ENCODE peak calls at places on chromosome 18, in seven cellular contexts. One of them, this sample, is unnamed.

GRCh38 chr18:75206637-75207297 is 2.2 kb downstream of the PTGR3 start:
- DNase-seq in body of pancreas: no peak
- DNase-seq in IMR-90: no peak
- DNase-seq in Peyer's patch: peak; percentile 40
- DNase-seq in cardiac muscle cell: no peak
- DNase-seq in pancreas: peak; percentile 59
- DNase-seq in A549: no peak
- DNase-seq in this sample: no peak

GRCh38 chr18:25726278-25726677 is 364.1 kb downstream of the SS18 start:
- DNase-seq in IMR-90: peak; percentile 63
- DNase-seq in pancreas: no peak
- DNase-seq in cardiac muscle cell: peak; percentile 11
- DNase-seq in Peyer's patch: no peak
- DNase-seq in body of pancreas: no peak
- DNase-seq in A549: no peak
- DNase-seq in this sample: no peak

GRCh38 chr18:66874812-66875474 is 271.1 kb upstream of the CDH19 start:
- DNase-seq in cardiac muscle cell: no peak
- DNase-seq in IMR-90: no peak
- DNase-seq in body of pancreas: no peak
- DNase-seq in A549: no peak
- DNase-seq in Peyer's patch: no peak
- DNase-seq in pancreas: no peak
- DNase-seq in this sample: no peak

GRCh38 chr18:9066817-9067306 is 35.6 kb upstream of the NDUFV2 start:
- DNase-seq in cardiac muscle cell: no peak
- DNase-seq in A549: no peak
- DNase-seq in Peyer's patch: peak; percentile 59
- DNase-seq in body of pancreas: no peak
- DNase-seq in pancreas: no peak
- DNase-seq in IMR-90: no peak
- DNase-seq in this sample: no peak

GRCh38 chr18:2881490-2882195 is 34.8 kb downstream of the EMILIN2 start:
- DNase-seq in Peyer's patch: peak; percentile 62
- DNase-seq in A549: no peak
- DNase-seq in pancreas: no peak
- DNase-seq in body of pancreas: no peak
- DNase-seq in cardiac muscle cell: peak; percentile 93
- DNase-seq in IMR-90: peak; percentile 88
- DNase-seq in this sample: no peak

GRCh38 chr18:55452123-55452611 is 135.8 kb downstream of the TCF4 start:
- DNase-seq in A549: no peak
- DNase-seq in Peyer's patch: no peak
- DNase-seq in pancreas: peak; percentile 24
- DNase-seq in cardiac muscle cell: peak; percentile 8
- DNase-seq in IMR-90: no peak
- DNase-seq in body of pancreas: no peak
- DNase-seq in this sample: no peak

GRCh38 chr18:13221821-13222220 is 3.3 kb downstream of the LDLRAD4 start:
- DNase-seq in A549: no peak
- DNase-seq in body of pancreas: no peak
- DNase-seq in cardiac muscle cell: no peak
- DNase-seq in Peyer's patch: peak; percentile 63
- DNase-seq in pancreas: no peak
- DNase-seq in IMR-90: no peak
- DNase-seq in this sample: no peak

GRCh38 chr18:77098554-77099174 is 33.9 kb downstream of the MBP start:
- DNase-seq in IMR-90: no peak
- DNase-seq in Peyer's patch: no peak
- DNase-seq in pancreas: no peak
- DNase-seq in A549: no peak
- DNase-seq in cardiac muscle cell: no peak
- DNase-seq in body of pancreas: no peak
- DNase-seq in this sample: no peak

GRCh38 chr18:3690682-3691066 is 240.7 kb downstream of the TGIF1 start:
- DNase-seq in Peyer's patch: no peak
- DNase-seq in cardiac muscle cell: no peak
- DNase-seq in body of pancreas: no peak
- DNase-seq in pancreas: no peak
- DNase-seq in A549: no peak
- DNase-seq in IMR-90: peak; percentile 46
- DNase-seq in this sample: no peak

DNA sequence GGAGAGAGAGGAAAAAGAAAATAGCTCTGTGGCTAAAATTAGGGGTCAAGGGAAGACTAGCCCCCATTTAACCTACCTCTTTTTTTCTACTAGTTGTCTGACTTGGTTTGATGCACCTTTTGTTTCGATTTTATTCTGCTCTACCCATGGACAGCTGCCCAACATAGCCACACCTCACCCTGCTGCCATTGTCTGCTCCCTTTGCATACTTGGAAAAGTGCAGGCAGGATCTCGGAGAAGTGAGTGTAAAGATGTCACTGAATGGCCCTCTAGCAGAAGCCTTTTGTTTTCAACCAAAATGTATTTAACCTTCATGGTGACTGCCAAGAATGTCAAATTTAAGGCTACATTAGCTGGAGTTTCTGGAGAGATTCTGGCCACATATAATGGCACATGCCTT is 62.9 kb downstream of the SETBP1 start:
- DNase-seq in pancreas: no peak
- DNase-seq in A549: no peak
- DNase-seq in Peyer's patch: no peak
- DNase-seq in IMR-90: no peak
- DNase-seq in cardiac muscle cell: no peak
- DNase-seq in body of pancreas: no peak
- DNase-seq in this sample: no peak
- H3K27ac ChIP-seq in pancreas: no peak overlapping the region
- H3K27ac ChIP-seq in A549: no peak overlapping the region
- H3K27ac ChIP-seq in Peyer's patch: no peak overlapping the region
- H3K27ac ChIP-seq in IMR-90: no peak overlapping the region
- H3K27ac ChIP-seq in cardiac muscle cell: peak overlapping the region; percentile 13
- H3K27ac ChIP-seq in body of pancreas: no peak overlapping the region
- H3K27ac ChIP-seq in this sample: peak overlapping the region; percentile 67

DNA sequence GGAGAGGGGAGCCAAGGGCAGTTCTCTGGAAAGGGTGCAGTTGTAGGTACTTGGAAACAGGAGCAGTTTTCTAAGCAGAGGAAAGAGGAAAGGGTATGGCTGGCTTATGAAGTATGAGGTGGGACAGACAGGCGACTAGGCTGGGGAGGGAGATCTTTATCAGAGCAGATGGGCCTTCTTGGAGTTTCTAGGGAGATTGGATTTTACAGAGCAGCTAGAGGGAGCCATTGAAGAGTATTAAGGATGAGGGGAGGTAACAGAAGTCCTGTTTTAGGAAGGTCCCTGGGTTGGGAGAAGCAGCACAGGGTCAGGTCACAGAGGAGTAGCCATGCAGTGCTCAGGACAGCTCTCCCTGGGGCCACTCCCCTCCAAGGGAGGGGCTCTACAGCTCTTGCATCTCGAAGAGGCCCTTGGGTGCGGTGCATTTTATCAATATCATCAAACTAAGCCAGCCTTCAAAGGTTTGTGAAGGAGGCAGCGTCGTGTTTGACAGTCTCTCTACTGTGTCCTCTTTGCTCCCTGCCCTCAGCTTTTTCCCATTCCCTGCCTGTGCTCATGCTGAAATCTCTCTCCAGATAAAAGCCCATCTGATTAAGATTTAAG is 154.3 kb downstream of the SETBP1 start:
- DNase-seq in cardiac muscle cell: no peak
- DNase-seq in Peyer's patch: no peak
- DNase-seq in pancreas: no peak
- DNase-seq in IMR-90: no peak
- DNase-seq in body of pancreas: no peak
- DNase-seq in A549: no peak
- DNase-seq in this sample: no peak
- TF ChIP-seq CTCF in cardiac muscle cell: no peak
- TF ChIP-seq CTCF in Peyer's patch: no peak
- TF ChIP-seq CTCF in pancreas: no peak
- TF ChIP-seq CTCF in IMR-90: no peak
- TF ChIP-seq CTCF in body of pancreas: no peak
- TF ChIP-seq CTCF in A549: no peak
- TF ChIP-seq CTCF in this sample: no peak

GRCh38 chr18:32303400-32303799 is 113.6 kb downstream of the MEP1B start:
- DNase-seq in IMR-90: no peak
- DNase-seq in cardiac muscle cell: peak; percentile 50
- DNase-seq in pancreas: no peak
- DNase-seq in body of pancreas: no peak
- DNase-seq in A549: no peak
- DNase-seq in Peyer's patch: no peak
- DNase-seq in this sample: no peak
- H3K4me3 ChIP-seq in IMR-90: no peak overlapping the region
- H3K4me3 ChIP-seq in cardiac muscle cell: no peak overlapping the region
- H3K4me3 ChIP-seq in pancreas: no peak overlapping the region
- H3K4me3 ChIP-seq in body of pancreas: no peak overlapping the region
- H3K4me3 ChIP-seq in A549: no peak overlapping the region
- H3K4me3 ChIP-seq in Peyer's patch: no peak overlapping the region
- H3K4me3 ChIP-seq in this sample: no peak overlapping the region

GRCh38 chr18:32300914-32301313 is 111.1 kb downstream of the MEP1B start:
- DNase-seq in A549: no peak
- DNase-seq in cardiac muscle cell: peak; percentile 76
- DNase-seq in IMR-90: peak; percentile 26
- DNase-seq in pancreas: no peak
- DNase-seq in body of pancreas: no peak
- DNase-seq in Peyer's patch: no peak
- DNase-seq in this sample: no peak
- H3K27ac ChIP-seq in A549: no peak overlapping the region
- H3K27ac ChIP-seq in cardiac muscle cell: no peak overlapping the region
- H3K27ac ChIP-seq in IMR-90: no peak overlapping the region
- H3K27ac ChIP-seq in pancreas: no peak overlapping the region
- H3K27ac ChIP-seq in body of pancreas: no peak overlapping the region
- H3K27ac ChIP-seq in Peyer's patch: no peak overlapping the region
- H3K27ac ChIP-seq in this sample: no peak overlapping the region

GRCh38 chr18:58449366-58449935 is 179.4 kb downstream of the ALPK2 start:
- DNase-seq in A549: no peak
- DNase-seq in body of pancreas: no peak
- DNase-seq in cardiac muscle cell: no peak
- DNase-seq in Peyer's patch: no peak
- DNase-seq in pancreas: no peak
- DNase-seq in IMR-90: no peak
- DNase-seq in this sample: no peak
- TF ChIP-seq CTCF in A549: no peak
- TF ChIP-seq CTCF in body of pancreas: no peak
- TF ChIP-seq CTCF in cardiac muscle cell: no peak
- TF ChIP-seq CTCF in Peyer's patch: no peak
- TF ChIP-seq CTCF in pancreas: no peak
- TF ChIP-seq CTCF in IMR-90: no peak
- TF ChIP-seq CTCF in this sample: no peak

GRCh38 chr18:69936191-69936558 is 11.5 kb downstream of the CD226 start:
- DNase-seq in pancreas: no peak
- DNase-seq in IMR-90: no peak
- DNase-seq in body of pancreas: no peak
- DNase-seq in cardiac muscle cell: peak; percentile 11
- DNase-seq in Peyer's patch: no peak
- DNase-seq in A549: no peak
- DNase-seq in this sample: no peak

GRCh38 chr18:69941183-69941582 is 6.5 kb downstream of the CD226 start:
- DNase-seq in A549: no peak
- DNase-seq in cardiac muscle cell: no peak
- DNase-seq in body of pancreas: no peak
- DNase-seq in pancreas: no peak
- DNase-seq in IMR-90: no peak
- DNase-seq in Peyer's patch: no peak
- DNase-seq in this sample: no peak

GRCh38 chr18:69934866-69935265 is 12.8 kb downstream of the CD226 start:
- DNase-seq in body of pancreas: no peak
- DNase-seq in A549: no peak
- DNase-seq in IMR-90: no peak
- DNase-seq in Peyer's patch: no peak
- DNase-seq in cardiac muscle cell: no peak
- DNase-seq in pancreas: no peak
- DNase-seq in this sample: no peak

GRCh38 chr18:69935319-69936190 is 12.1 kb downstream of the CD226 start:
- DNase-seq in cardiac muscle cell: no peak
- DNase-seq in IMR-90: no peak
- DNase-seq in A549: no peak
- DNase-seq in Peyer's patch: peak; percentile 80
- DNase-seq in pancreas: no peak
- DNase-seq in body of pancreas: no peak
- DNase-seq in this sample: peak; percentile 11
- H3K4me3 ChIP-seq in cardiac muscle cell: no peak overlapping the region
- H3K4me3 ChIP-seq in IMR-90: no peak overlapping the region
- H3K4me3 ChIP-seq in A549: no peak overlapping the region
- H3K4me3 ChIP-seq in Peyer's patch: no peak overlapping the region
- H3K4me3 ChIP-seq in pancreas: no peak overlapping the region
- H3K4me3 ChIP-seq in body of pancreas: no peak overlapping the region
- H3K4me3 ChIP-seq in this sample: no peak overlapping the region

GRCh38 chr18:69958422-69958821 is 10.7 kb upstream of the CD226 start:
- DNase-seq in IMR-90: no peak
- DNase-seq in pancreas: no peak
- DNase-seq in cardiac muscle cell: no peak
- DNase-seq in Peyer's patch: no peak
- DNase-seq in body of pancreas: no peak
- DNase-seq in A549: no peak
- DNase-seq in this sample: no peak
- H3K27ac ChIP-seq in IMR-90: no peak overlapping the region
- H3K27ac ChIP-seq in pancreas: no peak overlapping the region
- H3K27ac ChIP-seq in cardiac muscle cell: no peak overlapping the region
- H3K27ac ChIP-seq in Peyer's patch: no peak overlapping the region
- H3K27ac ChIP-seq in body of pancreas: no peak overlapping the region
- H3K27ac ChIP-seq in A549: no peak overlapping the region
- H3K27ac ChIP-seq in this sample: no peak overlapping the region

GRCh38 chr18:63147973-63148372 is 171.6 kb downstream of the BCL2 start:
- DNase-seq in Peyer's patch: no peak
- DNase-seq in A549: no peak
- DNase-seq in pancreas: no peak
- DNase-seq in IMR-90: no peak
- DNase-seq in body of pancreas: no peak
- DNase-seq in cardiac muscle cell: peak; percentile 9
- DNase-seq in this sample: no peak
- TF ChIP-seq CTCF in Peyer's patch: no peak
- TF ChIP-seq CTCF in A549: no peak
- TF ChIP-seq CTCF in pancreas: no peak
- TF ChIP-seq CTCF in IMR-90: no peak
- TF ChIP-seq CTCF in body of pancreas: no peak
- TF ChIP-seq CTCF in cardiac muscle cell: no peak
- TF ChIP-seq CTCF in this sample: no peak